ENCODE peak calls at places on chromosomes 2 and 18, in ten cellular contexts. Z is upper lobe of right lung; T is T follicular helper cell; G is amniotic stem cell; M is EL; D is effector CD4-positive, alpha-beta T cell; U is activated T-cell treated with anti-CD3 and anti-CD28 coated beads for 1 hour; E is KBM-7; K is SHP77; C is HEK293T. X is an unnamed sample.

GRCh38 chr2:41907716-41908328 is 140.0 kb upstream of the PKDCC start:
- DNase-seq in D (no peak), E (no peak), Z (no peak), G (no peak), C (no peak), K (no peak), T (no peak), U (no peak), M (peak), X (no peak)

GRCh38 chr2:164910091-164910899 is 45.0 kb downstream of the SLC38A11 start:
- DNase-seq in E (peak), K (no peak), D (no peak), G (no peak), T (no peak), M (peak), C (peak), U (no peak), Z (no peak), X (no peak)

GRCh38 chr2:223585691-223586090 is 16.5 kb downstream of the SCG2 start:
- DNase-seq in Z (no peak), D (no peak), C (no peak), K (peak), T (no peak), U (no peak), M (no peak), E (no peak), G (no peak), X (no peak)

GRCh38 chr18:78857252-78858150 is 122.1 kb upstream of the SALL3 start:
- DNase-seq in Z (no peak), K (no peak), D (no peak), M (no peak), U (no peak), G (no peak), C (no peak), T (no peak), E (no peak), X (no peak)

GRCh38 chr2:26033270-26033768 is 565 bp upstream of the RAB10 start:
- DNase-seq in C (peak), Z (no peak), U (no peak), T (no peak), E (peak), D (no peak), M (peak), K (peak), G (peak), X (no peak)

GRCh38 chr2:65691816-65692215 is 259.4 kb upstream of the SPRED2 start:
- DNase-seq in D (no peak), C (no peak), T (no peak), M (no peak), E (no peak), K (no peak), G (no peak), Z (no peak), U (no peak), X (no peak)

GRCh38 chr2:62705859-62706720 is 577 bp downstream of the EHBP1 start:
- DNase-seq in T (peak), Z (peak), U (peak), K (peak), G (peak), M (peak), D (peak), C (peak), E (peak), X (no peak)

GRCh38 chr18:59272971-59273935 is at the start of gene RAX:
- DNase-seq in E (peak), U (no peak), M (peak), T (no peak), D (no peak), G (no peak), K (no peak), C (no peak), Z (no peak), X (no peak)

GRCh38 chr18:3262234-3263171 is 570 bp downstream of the MYL12B start:
- DNase-seq in M (peak), Z (no peak), C (no peak), U (peak), G (no peak), T (peak), E (peak), D (peak), K (no peak), X (no peak)

GRCh38 chr2:192278701-192279100 is 84.0 kb upstream of the TMEFF2 start:
- DNase-seq in Z (no peak), C (no peak), M (no peak), K (no peak), E (no peak), G (no peak), U (no peak), T (no peak), D (no peak), X (no peak)

GRCh38 chr2:206488623-206489022 is 45.3 kb downstream of the ADAM23 start:
- DNase-seq in Z (no peak), U (no peak), T (no peak), G (no peak), K (no peak), E (no peak), D (no peak), M (no peak), C (no peak), X (no peak)

GRCh38 chr2:8138525-8138922 is 543.3 kb upstream of the ID2 start:
- DNase-seq in G (no peak), D (no peak), C (no peak), M (no peak), K (no peak), E (no peak), U (no peak), Z (no peak), T (no peak), X (no peak)

GRCh38 chr2:12884713-12885282 is 168.1 kb downstream of the TRIB2 start:
- DNase-seq in G (peak), U (no peak), M (peak), T (no peak), C (no peak), E (no peak), D (no peak), Z (no peak), K (no peak), X (peak)

GRCh38 chr2:237196866-237197618 is 111.4 kb downstream of the COPS8 start:
- DNase-seq in M (peak), Z (no peak), U (no peak), C (no peak), G (no peak), D (no peak), E (no peak), T (no peak), K (no peak), X (no peak)

GRCh38 chr2:134029478-134029877 is 224.4 kb upstream of the MGAT5 start:
- DNase-seq in T (no peak), M (no peak), E (no peak), G (no peak), Z (no peak), C (no peak), D (no peak), K (no peak), U (no peak), X (no peak)

GRCh38 chr2:54955358-54955673 is 94.9 kb downstream of the RTN4 start:
- DNase-seq in C (no peak), K (no peak), M (no peak), U (no peak), D (no peak), E (no peak), T (no peak), G (no peak), Z (no peak), X (no peak)

GRCh38 chr2:163207706-163208370 is 369.3 kb upstream of the KCNH7 start:
- DNase-seq in E (no peak), T (no peak), U (no peak), K (no peak), Z (no peak), G (no peak), M (peak), D (no peak), C (no peak), X (no peak)

GRCh38 chr2:116416988-116417387 is 1397.5 kb upstream of the DDX18 start:
- DNase-seq in E (no peak), K (no peak), D (no peak), Z (no peak), U (no peak), C (no peak), M (no peak), T (no peak), G (no peak), X (no peak)

GRCh38 chr2:181104512-181105121 is 124.2 kb downstream of the UBE2E3 start:
- DNase-seq in Z (no peak), D (no peak), M (peak), U (no peak), K (peak), G (peak), E (peak), C (peak), T (peak), X (no peak)

GRCh38 chr2:240172071-240172895 is 31.8 kb upstream of the OTOS start:
- DNase-seq in Z (peak), D (no peak), K (no peak), C (no peak), E (no peak), G (no peak), U (no peak), T (no peak), M (no peak), X (no peak)

GRCh38 chr2:140108706-140109472 is 1328.7 kb upstream of the NXPH2 start:
- DNase-seq in M (no peak), K (no peak), D (no peak), E (no peak), G (no peak), T (no peak), U (no peak), C (no peak), Z (no peak), X (no peak)

GRCh38 chr2:240635116-240635997 is 10.1 kb downstream of the GPR35 start:
- DNase-seq in U (no peak), K (no peak), T (no peak), D (no peak), C (no peak), G (no peak), E (no peak), M (no peak), Z (peak), X (no peak)

GRCh38 chr2:16117791-16118610 is 177.7 kb downstream of the MYCN start:
- DNase-seq in U (no peak), C (no peak), G (no peak), E (no peak), K (no peak), M (no peak), D (no peak), T (no peak), Z (no peak), X (no peak)

GRCh38 chr2:142176941-142177340 is 46.1 kb upstream of the LRP1B start:
- DNase-seq in K (no peak), D (no peak), U (no peak), M (no peak), T (no peak), Z (no peak), E (no peak), G (no peak), C (no peak), X (no peak)

GRCh38 chr2:74383254-74383653 is 3.1 kb upstream of the DCTN1 start:
- DNase-seq in M (peak), C (no peak), U (no peak), G (no peak), Z (no peak), K (no peak), T (no peak), D (no peak), E (no peak), X (no peak)

GRCh38 chr2:111975053-111975552 is 76.7 kb downstream of the MERTK start:
- DNase-seq in G (peak), K (no peak), C (no peak), T (no peak), D (no peak), Z (no peak), U (no peak), M (peak), E (no peak), X (peak)

GRCh38 chr2:96806468-96807126 is 9.5 kb upstream of the CNNM3 start:
- DNase-seq in Z (no peak), U (peak), G (no peak), D (peak), E (no peak), C (no peak), K (no peak), T (peak), M (no peak), X (no peak)

GRCh38 chr2:117087565-117088291 is 726.8 kb upstream of the DDX18 start:
- DNase-seq in T (no peak), K (no peak), C (no peak), U (no peak), E (no peak), M (no peak), G (no peak), D (no peak), Z (no peak), X (no peak)

GRCh38 chr2:205025580-205026240 is 480.4 kb downstream of the PARD3B start:
- DNase-seq in U (no peak), K (no peak), E (no peak), C (no peak), G (no peak), T (no peak), M (no peak), Z (no peak), D (no peak), X (no peak)

GRCh38 chr2:218405365-218406208 is 5.9 kb downstream of the CTDSP1 start:
- DNase-seq in E (no peak), C (no peak), M (no peak), U (no peak), K (no peak), T (no peak), G (no peak), Z (peak), D (no peak), X (no peak)

GRCh38 chr2:7018767-7019166 is 101.6 kb downstream of the RNF144A start:
- DNase-seq in C (no peak), M (no peak), K (no peak), E (no peak), D (no peak), Z (no peak), G (no peak), T (no peak), U (no peak), X (no peak)